ENCODE peak calls at places on chromosomes 2 and 18, in nine cellular contexts. K, L, Q, Y, F, I, J, B and C are unnamed samples.

GRCh38 chr2:207481924-207482323 is 47.8 kb upstream of the CREB1 start:
- DNase-seq in K (no peak), L (no peak), Q (no peak), Y (no peak), F (no peak), I (no peak), J (no peak), B (no peak), C (no peak)

GRCh38 chr2:54000524-54000923 is 29.7 kb upstream of the PSME4 start:
- DNase-seq in K (no peak), L (no peak), Q (peak; percentile 15), Y (no peak), F (no peak), I (no peak), J (no peak), B (no peak), C (no peak)

GRCh38 chr2:18117592-18117991 is 239.1 kb downstream of the KCNS3 start:
- DNase-seq in K (peak; percentile 10), L (peak; percentile 46), Q (peak; percentile 34), Y (no peak), F (no peak), I (no peak), J (no peak), B (peak; percentile 30), C (no peak)

GRCh38 chr18:80227472-80227871 is 19.8 kb downstream of the PARD6G start:
- DNase-seq in K (no peak), L (no peak), Q (no peak), Y (no peak), F (no peak), I (no peak), J (no peak), B (no peak), C (no peak)

GRCh38 chr18:13760047-13760446 is 33.6 kb downstream of the RNMT start:
- DNase-seq in K (no peak), L (no peak), Q (no peak), Y (no peak), F (no peak), I (no peak), J (no peak), B (no peak), C (no peak)

GRCh38 chr2:108382196-108382595 is 4.4 kb downstream of the SULT1C4 start:
- DNase-seq in K (no peak), L (no peak), Q (no peak), Y (no peak), F (no peak), I (no peak), J (no peak), B (no peak), C (no peak)

GRCh38 chr18:13032173-13032572 is 41.0 kb downstream of the CEP192 start:
- DNase-seq in K (no peak), L (no peak), Q (no peak), Y (no peak), F (no peak), I (no peak), J (no peak), B (no peak), C (no peak)

GRCh38 chr2:37090019-37090477 is 5.7 kb downstream of the GPATCH11 start:
- DNase-seq in K (no peak), L (no peak), Q (no peak), Y (no peak), F (no peak), I (no peak), J (no peak), B (no peak), C (no peak)

GRCh38 chr2:170869461-170869860 is 52.8 kb downstream of the GAD1 start:
- DNase-seq in K (no peak), L (no peak), Q (no peak), Y (no peak), F (no peak), I (no peak), J (no peak), B (no peak), C (no peak)

GRCh38 chr18:36672437-36673344 is 156.1 kb downstream of the TPGS2 start:
- DNase-seq in K (no peak), L (peak; percentile 61), Q (peak; percentile 47), Y (no peak), F (peak; percentile 49), I (no peak), J (no peak), B (no peak), C (no peak)

GRCh38 chr2:106624787-106625369 is 137.7 kb downstream of the CD8B2 start:
- DNase-seq in K (no peak), L (no peak), Q (no peak), Y (no peak), F (no peak), I (no peak), J (no peak), B (no peak), C (no peak)

GRCh38 chr2:182261860-182262387 is 164.9 kb downstream of the PDE1A start:
- DNase-seq in K (no peak), L (no peak), Q (no peak), Y (no peak), F (no peak), I (no peak), J (no peak), B (no peak), C (no peak)
- H3K4me3 ChIP-seq in K (no peak overlapping the region), L (no peak overlapping the region), Q (no peak overlapping the region), Y (no peak overlapping the region), F (no peak overlapping the region), I (no peak overlapping the region), J (no peak overlapping the region), B (no peak overlapping the region), C (no peak overlapping the region)

GRCh38 chr2:102096103-102096502 is 46.4 kb upstream of the IL1R1 start:
- DNase-seq in K (no peak), L (no peak), Q (no peak), Y (no peak), F (no peak), I (no peak), J (no peak), B (no peak), C (no peak)
- TF ChIP-seq CTCF in K (no peak), L (no peak), Q (no peak), Y (no peak), F (no peak), I (no peak), J (no peak), B (no peak), C (no peak)

DNA sequence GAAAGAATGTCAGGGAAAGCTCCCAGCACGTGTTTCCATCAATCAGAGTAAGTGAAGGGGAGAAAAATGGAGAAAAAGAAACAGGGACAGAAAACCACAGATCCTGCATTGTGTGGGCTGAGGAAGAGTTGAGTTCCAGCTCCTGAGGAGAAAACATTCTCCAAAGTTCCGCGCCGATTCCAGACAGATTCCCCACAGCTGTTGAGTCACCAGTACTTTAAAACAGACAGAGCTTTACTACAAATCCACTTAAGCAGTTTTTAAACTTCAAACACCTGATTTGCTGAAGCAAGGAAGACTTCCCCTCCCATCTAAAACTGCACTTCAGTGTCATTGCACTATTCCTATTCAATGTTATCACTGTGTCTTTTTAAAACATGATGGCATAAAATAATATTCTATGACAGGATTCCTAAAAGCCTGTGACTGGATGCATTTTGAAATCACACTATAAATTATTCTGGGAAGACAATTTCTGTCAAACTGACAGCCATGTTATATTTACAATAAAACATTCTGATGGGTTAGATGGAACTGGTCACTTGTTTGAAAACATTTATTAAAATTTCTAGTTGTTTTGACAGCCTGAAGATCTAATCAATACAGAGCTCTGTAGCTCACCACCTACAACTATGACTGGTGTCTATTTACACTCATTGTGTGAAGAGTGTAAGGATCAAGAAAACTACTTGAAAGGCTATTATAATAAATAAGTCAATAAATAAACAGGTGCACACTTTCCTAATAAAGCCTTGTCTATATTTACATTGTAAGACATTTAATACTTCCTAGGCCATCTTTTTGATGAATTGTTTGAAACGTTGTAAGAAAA is 40.9 kb downstream of the TCF4 start:
- DNase-seq in K (no peak), L (no peak), Q (peak; percentile 94), Y (no peak), F (peak; percentile 40), I (peak; percentile 38), J (no peak), B (peak; percentile 19), C (peak; percentile 86)
- H3K4me3 ChIP-seq in K (no peak overlapping the region), L (no peak overlapping the region), Q (peak overlapping the region; percentile 23), Y (no peak overlapping the region), F (peak overlapping the region; percentile 10), I (peak overlapping the region; percentile 5), J (no peak overlapping the region), B (peak overlapping the region; percentile 26), C (peak overlapping the region; percentile 11)

DNA sequence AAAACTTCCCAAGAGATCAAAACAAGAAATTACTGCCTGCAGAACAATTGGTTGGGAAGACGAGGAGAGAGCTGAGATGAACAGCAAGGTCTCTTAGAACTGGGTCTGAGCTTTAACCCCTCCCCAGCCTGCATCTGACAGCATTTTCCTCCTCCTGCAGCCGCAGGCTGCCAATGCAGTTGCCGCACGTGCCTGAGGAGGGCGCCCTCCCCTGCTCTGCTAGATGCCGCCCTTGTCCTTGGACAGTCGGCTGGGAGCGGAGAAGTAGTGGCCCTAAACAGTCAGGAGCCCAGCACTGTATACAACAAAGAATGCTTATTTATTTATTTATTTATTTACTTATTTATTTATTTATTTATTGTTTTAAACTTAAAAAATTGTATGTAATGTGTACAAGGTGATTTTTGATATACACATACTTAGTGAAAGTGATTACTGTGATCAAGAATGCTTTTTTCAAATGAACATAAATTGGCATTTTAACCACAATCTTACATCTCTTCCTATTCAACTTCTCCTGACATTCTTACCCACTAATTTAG is 776.4 kb downstream of the TSN start:
- DNase-seq in K (peak; percentile 10), L (no peak), Q (no peak), Y (no peak), F (no peak), I (no peak), J (no peak), B (no peak), C (no peak)
- TF ChIP-seq CTCF in K (no peak), L (no peak), Q (peak; percentile 7), Y (no peak), F (peak; percentile 26), I (no peak), J (no peak), B (peak; percentile 8), C (no peak)

GRCh38 chr2:179443175-179443574 is 178.5 kb upstream of the SESTD1 start:
- DNase-seq in K (peak; percentile 40), L (no peak), Q (no peak), Y (no peak), F (no peak), I (no peak), J (no peak), B (no peak), C (no peak)
- H3K4me3 ChIP-seq in K (no peak overlapping the region), L (no peak overlapping the region), Q (no peak overlapping the region), Y (no peak overlapping the region), F (no peak overlapping the region), I (no peak overlapping the region), J (no peak overlapping the region), B (no peak overlapping the region), C (no peak overlapping the region)

DNA sequence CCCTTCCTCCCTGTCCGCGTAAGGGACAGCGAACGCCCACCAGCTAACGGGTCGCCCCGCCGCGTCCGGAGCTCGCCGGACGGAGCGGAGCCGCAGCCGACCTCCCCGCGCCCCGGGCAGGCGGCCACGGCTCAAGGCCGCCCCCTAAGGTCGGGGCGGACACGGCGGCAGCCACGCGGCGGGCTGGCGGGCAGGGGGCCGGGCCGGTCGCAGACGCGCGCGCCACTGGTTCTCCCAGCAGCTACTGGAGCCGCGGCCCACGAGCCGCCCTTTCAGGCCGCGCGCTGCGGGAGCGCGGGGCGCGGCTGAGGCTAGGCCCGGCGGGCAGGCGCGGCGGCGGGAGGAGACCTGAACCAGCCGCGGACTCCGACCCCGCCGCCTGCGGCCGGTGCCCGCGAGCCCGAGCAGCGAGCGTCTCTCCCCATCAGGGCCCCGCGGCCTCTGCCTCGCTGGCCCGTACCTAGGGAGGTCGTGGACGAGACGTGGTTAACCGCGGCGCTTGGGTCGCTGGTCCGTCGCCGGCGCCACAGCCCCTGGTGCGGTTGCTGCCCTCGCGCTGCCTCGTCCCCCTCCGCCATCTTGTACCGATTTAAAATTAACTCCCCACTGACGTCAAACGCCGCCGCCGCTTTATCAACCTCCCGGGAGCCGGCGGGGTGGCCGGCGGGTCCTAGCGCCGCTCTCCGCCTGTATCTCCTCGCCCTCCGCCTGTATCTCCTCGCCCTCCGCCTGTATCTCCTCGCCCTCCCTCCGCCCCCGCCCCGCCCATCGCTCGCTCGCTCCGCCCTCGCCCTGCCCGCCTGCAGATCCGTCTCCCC is at the start of gene ATL2:
- DNase-seq in K (peak; percentile 96), L (peak; percentile 98), Q (peak; percentile 96), Y (peak; percentile 88), F (peak; percentile 66), I (peak; percentile 98), J (peak; percentile 90), B (no peak), C (peak; percentile 88)
- TF ChIP-seq CTCF in K (no peak), L (peak; percentile 36), Q (peak; percentile 26), Y (peak; percentile 67), F (no peak), I (no peak), J (peak; percentile 83), B (no peak), C (peak; percentile 17)